ENCODE peak calls at places on chromosomes 12 and 14, in six cellular contexts. One of them, this sample, is unnamed.

GRCh38 chr14:99726538-99727095 is 42.5 kb downstream of the CYP46A1 start:
- DNase-seq in NCI-H1092 treated with DMSO at 0.1 percent for 48 hours: no peak
- DNase-seq in T-helper 9 cell: no peak
- DNase-seq in H9: peak; percentile 27
- DNase-seq in esophagus muscularis mucosa: no peak
- DNase-seq in T1000: no peak
- DNase-seq in this sample: no peak

GRCh38 chr12:89067436-89067835 is 284.9 kb downstream of the DUSP6 start:
- DNase-seq in T1000: peak; percentile 69
- DNase-seq in NCI-H1092 treated with DMSO at 0.1 percent for 48 hours: no peak
- DNase-seq in esophagus muscularis mucosa: peak; percentile 29
- DNase-seq in H9: no peak
- DNase-seq in T-helper 9 cell: no peak
- DNase-seq in this sample: no peak

GRCh38 chr14:100307215-100308111 is 1.2 kb upstream of the SLC25A29 start:
- DNase-seq in T1000: no peak
- DNase-seq in H9: no peak
- DNase-seq in T-helper 9 cell: no peak
- DNase-seq in NCI-H1092 treated with DMSO at 0.1 percent for 48 hours: no peak
- DNase-seq in esophagus muscularis mucosa: no peak
- DNase-seq in this sample: no peak

GRCh38 chr14:62894736-62895135 is 150.5 kb downstream of the KCNH5 start:
- DNase-seq in H9: no peak
- DNase-seq in T-helper 9 cell: no peak
- DNase-seq in T1000: no peak
- DNase-seq in NCI-H1092 treated with DMSO at 0.1 percent for 48 hours: no peak
- DNase-seq in esophagus muscularis mucosa: no peak
- DNase-seq in this sample: no peak

GRCh38 chr14:32623300-32624093 is 294.4 kb downstream of the AKAP6 start:
- DNase-seq in NCI-H1092 treated with DMSO at 0.1 percent for 48 hours: no peak
- DNase-seq in T-helper 9 cell: no peak
- DNase-seq in H9: no peak
- DNase-seq in T1000: peak; percentile 14
- DNase-seq in esophagus muscularis mucosa: no peak
- DNase-seq in this sample: no peak

GRCh38 chr12:22254450-22254849 is 80.1 kb downstream of the ST8SIA1 start:
- DNase-seq in esophagus muscularis mucosa: no peak
- DNase-seq in NCI-H1092 treated with DMSO at 0.1 percent for 48 hours: no peak
- DNase-seq in H9: no peak
- DNase-seq in T1000: no peak
- DNase-seq in T-helper 9 cell: no peak
- DNase-seq in this sample: no peak

GRCh38 chr12:80364056-80364455 is 80.0 kb upstream of the PTPRQ start:
- DNase-seq in T1000: no peak
- DNase-seq in T-helper 9 cell: no peak
- DNase-seq in H9: no peak
- DNase-seq in NCI-H1092 treated with DMSO at 0.1 percent for 48 hours: no peak
- DNase-seq in esophagus muscularis mucosa: no peak
- DNase-seq in this sample: no peak

GRCh38 chr14:50531595-50532501 is 521 bp downstream of the MAP4K5 start:
- DNase-seq in esophagus muscularis mucosa: no peak
- DNase-seq in H9: peak; percentile 62
- DNase-seq in T1000: peak; percentile 26
- DNase-seq in NCI-H1092 treated with DMSO at 0.1 percent for 48 hours: peak; percentile 70
- DNase-seq in T-helper 9 cell: peak; percentile 13
- DNase-seq in this sample: no peak

GRCh38 chr12:110993425-110993824 is 73.0 kb upstream of the MYL2 start:
- DNase-seq in NCI-H1092 treated with DMSO at 0.1 percent for 48 hours: no peak
- DNase-seq in T1000: no peak
- DNase-seq in H9: no peak
- DNase-seq in esophagus muscularis mucosa: no peak
- DNase-seq in T-helper 9 cell: no peak
- DNase-seq in this sample: no peak

GRCh38 chr12:124500232-124501079 is 67.0 kb downstream of the NCOR2 start:
- DNase-seq in T-helper 9 cell: no peak
- DNase-seq in T1000: no peak
- DNase-seq in NCI-H1092 treated with DMSO at 0.1 percent for 48 hours: no peak
- DNase-seq in esophagus muscularis mucosa: no peak
- DNase-seq in H9: peak; percentile 91
- DNase-seq in this sample: peak; percentile 37

GRCh38 chr14:76541594-76542219 is 165.8 kb downstream of the ESRRB start:
- DNase-seq in T1000: no peak
- DNase-seq in NCI-H1092 treated with DMSO at 0.1 percent for 48 hours: no peak
- DNase-seq in esophagus muscularis mucosa: no peak
- DNase-seq in H9: no peak
- DNase-seq in T-helper 9 cell: no peak
- DNase-seq in this sample: no peak

GRCh38 chr12:132249747-132250478 is 79.5 kb downstream of the GALNT9 start:
- DNase-seq in NCI-H1092 treated with DMSO at 0.1 percent for 48 hours: no peak
- DNase-seq in H9: no peak
- DNase-seq in esophagus muscularis mucosa: no peak
- DNase-seq in T-helper 9 cell: no peak
- DNase-seq in T1000: no peak
- DNase-seq in this sample: no peak

GRCh38 chr14:34051966-34052657 is 101.2 kb upstream of the EGLN3 start:
- DNase-seq in H9: no peak
- DNase-seq in T1000: peak; percentile 5
- DNase-seq in NCI-H1092 treated with DMSO at 0.1 percent for 48 hours: no peak
- DNase-seq in esophagus muscularis mucosa: peak; percentile 82
- DNase-seq in T-helper 9 cell: no peak
- DNase-seq in this sample: peak; percentile 95

GRCh38 chr14:34623506-34623905 is 6.4 kb downstream of the SNX6 start:
- DNase-seq in esophagus muscularis mucosa: no peak
- DNase-seq in H9: no peak
- DNase-seq in T1000: no peak
- DNase-seq in NCI-H1092 treated with DMSO at 0.1 percent for 48 hours: no peak
- DNase-seq in T-helper 9 cell: no peak
- DNase-seq in this sample: no peak

GRCh38 chr14:101224356-101225115 is 321.0 kb upstream of the RTL1 start:
- DNase-seq in T-helper 9 cell: no peak
- DNase-seq in T1000: no peak
- DNase-seq in esophagus muscularis mucosa: peak; percentile 89
- DNase-seq in NCI-H1092 treated with DMSO at 0.1 percent for 48 hours: peak; percentile 67
- DNase-seq in H9: peak; percentile 26
- DNase-seq in this sample: no peak

GRCh38 chr14:33343016-33343415 is 404.3 kb downstream of the NPAS3 start:
- DNase-seq in T-helper 9 cell: no peak
- DNase-seq in esophagus muscularis mucosa: no peak
- DNase-seq in NCI-H1092 treated with DMSO at 0.1 percent for 48 hours: no peak
- DNase-seq in H9: no peak
- DNase-seq in T1000: no peak
- DNase-seq in this sample: no peak

GRCh38 chr14:103748539-103748867 is 32.9 kb downstream of the ZFYVE21 start:
- DNase-seq in H9: no peak
- DNase-seq in T1000: no peak
- DNase-seq in NCI-H1092 treated with DMSO at 0.1 percent for 48 hours: no peak
- DNase-seq in T-helper 9 cell: no peak
- DNase-seq in esophagus muscularis mucosa: no peak
- DNase-seq in this sample: no peak

GRCh38 chr12:130879212-130879686 is 7.4 kb downstream of the RAN start:
- DNase-seq in NCI-H1092 treated with DMSO at 0.1 percent for 48 hours: no peak
- DNase-seq in T1000: no peak
- DNase-seq in esophagus muscularis mucosa: no peak
- DNase-seq in H9: no peak
- DNase-seq in T-helper 9 cell: no peak
- DNase-seq in this sample: no peak

GRCh38 chr14:99881011-99881410 is 87.8 kb downstream of the EML1 start:
- DNase-seq in H9: no peak
- DNase-seq in T-helper 9 cell: no peak
- DNase-seq in esophagus muscularis mucosa: no peak
- DNase-seq in T1000: no peak
- DNase-seq in NCI-H1092 treated with DMSO at 0.1 percent for 48 hours: no peak
- DNase-seq in this sample: no peak

GRCh38 chr14:25006961-25007795 is 42.8 kb downstream of the STXBP6 start:
- DNase-seq in NCI-H1092 treated with DMSO at 0.1 percent for 48 hours: no peak
- DNase-seq in T1000: peak; percentile 35
- DNase-seq in T-helper 9 cell: no peak
- DNase-seq in esophagus muscularis mucosa: no peak
- DNase-seq in H9: no peak
- DNase-seq in this sample: peak; percentile 70

GRCh38 chr12:73221398-73221797 is 949.2 kb downstream of the TRHDE start:
- DNase-seq in T1000: no peak
- DNase-seq in NCI-H1092 treated with DMSO at 0.1 percent for 48 hours: no peak
- DNase-seq in T-helper 9 cell: no peak
- DNase-seq in esophagus muscularis mucosa: no peak
- DNase-seq in H9: no peak
- DNase-seq in this sample: no peak

GRCh38 chr12:66744956-66745383 is 66.1 kb upstream of the GRIP1 start:
- DNase-seq in NCI-H1092 treated with DMSO at 0.1 percent for 48 hours: no peak
- DNase-seq in H9: no peak
- DNase-seq in esophagus muscularis mucosa: no peak
- DNase-seq in T1000: no peak
- DNase-seq in T-helper 9 cell: no peak
- DNase-seq in this sample: no peak

GRCh38 chr14:54209501-54210231 is 187.1 kb upstream of the CDKN3 start:
- DNase-seq in esophagus muscularis mucosa: no peak
- DNase-seq in T1000: no peak
- DNase-seq in T-helper 9 cell: no peak
- DNase-seq in NCI-H1092 treated with DMSO at 0.1 percent for 48 hours: no peak
- DNase-seq in H9: no peak
- DNase-seq in this sample: no peak

GRCh38 chr12:108129017-108129812 is at the start of gene WSCD2:
- DNase-seq in T1000: no peak
- DNase-seq in esophagus muscularis mucosa: no peak
- DNase-seq in NCI-H1092 treated with DMSO at 0.1 percent for 48 hours: peak; percentile 52
- DNase-seq in H9: peak; percentile 92
- DNase-seq in T-helper 9 cell: no peak
- DNase-seq in this sample: peak; percentile 9

GRCh38 chr12:115763376-115763775 is 514.1 kb downstream of the MED13L start:
- DNase-seq in T-helper 9 cell: no peak
- DNase-seq in T1000: no peak
- DNase-seq in H9: no peak
- DNase-seq in NCI-H1092 treated with DMSO at 0.1 percent for 48 hours: no peak
- DNase-seq in esophagus muscularis mucosa: no peak
- DNase-seq in this sample: no peak

GRCh38 chr12:120228041-120228290 is 27.1 kb upstream of the RPLP0 start:
- DNase-seq in T-helper 9 cell: no peak
- DNase-seq in H9: no peak
- DNase-seq in esophagus muscularis mucosa: no peak
- DNase-seq in T1000: no peak
- DNase-seq in NCI-H1092 treated with DMSO at 0.1 percent for 48 hours: no peak
- DNase-seq in this sample: no peak

GRCh38 chr12:29546000-29546399 is 48.5 kb upstream of the OVCH1 start:
- DNase-seq in T-helper 9 cell: no peak
- DNase-seq in T1000: no peak
- DNase-seq in NCI-H1092 treated with DMSO at 0.1 percent for 48 hours: no peak
- DNase-seq in esophagus muscularis mucosa: no peak
- DNase-seq in H9: peak; percentile 48
- DNase-seq in this sample: no peak

GRCh38 chr12:104643921-104644669 is 187.3 kb downstream of the CHST11 start:
- DNase-seq in T1000: no peak
- DNase-seq in NCI-H1092 treated with DMSO at 0.1 percent for 48 hours: peak; percentile 80
- DNase-seq in H9: no peak
- DNase-seq in T-helper 9 cell: no peak
- DNase-seq in esophagus muscularis mucosa: no peak
- DNase-seq in this sample: no peak

GRCh38 chr12:110906985-110907384 is 13.4 kb downstream of the MYL2 start:
- DNase-seq in T1000: no peak
- DNase-seq in esophagus muscularis mucosa: no peak
- DNase-seq in T-helper 9 cell: no peak
- DNase-seq in H9: no peak
- DNase-seq in NCI-H1092 treated with DMSO at 0.1 percent for 48 hours: no peak
- DNase-seq in this sample: no peak

GRCh38 chr12:77888611-77889010 is 57.9 kb downstream of the NAV3 start:
- DNase-seq in NCI-H1092 treated with DMSO at 0.1 percent for 48 hours: no peak
- DNase-seq in esophagus muscularis mucosa: no peak
- DNase-seq in T-helper 9 cell: no peak
- DNase-seq in T1000: no peak
- DNase-seq in H9: no peak
- DNase-seq in this sample: peak; percentile 27

GRCh38 chr12:9064815-9065606 is 50.7 kb downstream of the A2M start:
- DNase-seq in esophagus muscularis mucosa: peak; percentile 94
- DNase-seq in NCI-H1092 treated with DMSO at 0.1 percent for 48 hours: no peak
- DNase-seq in T-helper 9 cell: no peak
- DNase-seq in T1000: peak; percentile 56
- DNase-seq in H9: peak; percentile 99
- DNase-seq in this sample: peak; percentile 77

GRCh38 chr12:85461127-85461526 is 181.1 kb downstream of the ALX1 start:
- DNase-seq in NCI-H1092 treated with DMSO at 0.1 percent for 48 hours: no peak
- DNase-seq in esophagus muscularis mucosa: no peak
- DNase-seq in T1000: no peak
- DNase-seq in H9: no peak
- DNase-seq in T-helper 9 cell: no peak
- DNase-seq in this sample: no peak

GRCh38 chr14:58755026-58755929 is 117.5 kb downstream of the DACT1 start:
- DNase-seq in T1000: no peak
- DNase-seq in NCI-H1092 treated with DMSO at 0.1 percent for 48 hours: peak; percentile 32
- DNase-seq in esophagus muscularis mucosa: no peak
- DNase-seq in H9: no peak
- DNase-seq in T-helper 9 cell: no peak
- DNase-seq in this sample: no peak

GRCh38 chr12:131384544-131384855 is 326.4 kb upstream of the SFSWAP start:
- DNase-seq in T1000: no peak
- DNase-seq in T-helper 9 cell: no peak
- DNase-seq in esophagus muscularis mucosa: no peak
- DNase-seq in H9: no peak
- DNase-seq in NCI-H1092 treated with DMSO at 0.1 percent for 48 hours: no peak
- DNase-seq in this sample: no peak

GRCh38 chr14:73472182-73473114 is 14.1 kb upstream of the NUMB start:
- DNase-seq in T-helper 9 cell: no peak
- DNase-seq in H9: no peak
- DNase-seq in esophagus muscularis mucosa: no peak
- DNase-seq in T1000: no peak
- DNase-seq in NCI-H1092 treated with DMSO at 0.1 percent for 48 hours: peak; percentile 82
- DNase-seq in this sample: peak; percentile 64

GRCh38 chr12:109927622-109928021 is 27.5 kb downstream of the TCHP start:
- DNase-seq in NCI-H1092 treated with DMSO at 0.1 percent for 48 hours: no peak
- DNase-seq in H9: peak; percentile 71
- DNase-seq in esophagus muscularis mucosa: no peak
- DNase-seq in T1000: no peak
- DNase-seq in T-helper 9 cell: peak; percentile 25
- DNase-seq in this sample: peak; percentile 44

GRCh38 chr14:33580221-33580749 is 370.6 kb downstream of the EGLN3 start:
- DNase-seq in esophagus muscularis mucosa: no peak
- DNase-seq in NCI-H1092 treated with DMSO at 0.1 percent for 48 hours: no peak
- DNase-seq in H9: no peak
- DNase-seq in T-helper 9 cell: no peak
- DNase-seq in T1000: no peak
- DNase-seq in this sample: no peak

GRCh38 chr12:50190859-50191258 is 23.7 kb upstream of the CERS5 start:
- DNase-seq in esophagus muscularis mucosa: no peak
- DNase-seq in T1000: no peak
- DNase-seq in NCI-H1092 treated with DMSO at 0.1 percent for 48 hours: no peak
- DNase-seq in T-helper 9 cell: no peak
- DNase-seq in H9: no peak
- DNase-seq in this sample: no peak

GRCh38 chr12:104750061-104750460 is 208.0 kb downstream of the SLC41A2 start:
- DNase-seq in esophagus muscularis mucosa: no peak
- DNase-seq in T-helper 9 cell: no peak
- DNase-seq in T1000: no peak
- DNase-seq in NCI-H1092 treated with DMSO at 0.1 percent for 48 hours: no peak
- DNase-seq in H9: peak; percentile 8
- DNase-seq in this sample: no peak

GRCh38 chr14:21066882-21067502 is 3.1 kb upstream of the ARHGEF40 start:
- DNase-seq in T1000: no peak
- DNase-seq in NCI-H1092 treated with DMSO at 0.1 percent for 48 hours: peak; percentile 30
- DNase-seq in esophagus muscularis mucosa: no peak
- DNase-seq in H9: no peak
- DNase-seq in T-helper 9 cell: no peak
- DNase-seq in this sample: peak; percentile 48

This sample was measured in HepG2.